ENCODE peak calls at places on chromosomes 1 and 21, in eight cellular contexts. V, P, T, M, Z, G, W and F are unnamed samples.

GRCh38 chr1:119648620-119649004 is 546 bp upstream of the ZNF697 start:
- DNase-seq in V (peak), P (no peak), T (no peak), M (no peak), Z (no peak), G (no peak), W (no peak), F (no peak)

GRCh38 chr21:31220567-31220966 is 123.5 kb downstream of the TIAM1 start:
- DNase-seq in V (no peak), P (no peak), T (no peak), M (no peak), Z (no peak), G (peak), W (no peak), F (no peak)

GRCh38 chr1:50308883-50309282 is 114.4 kb downstream of the DMRTA2 start:
- DNase-seq in V (peak), P (no peak), T (peak), M (no peak), Z (no peak), G (no peak), W (no peak), F (peak)

GRCh38 chr1:20728371-20729154 is 3.9 kb downstream of the SH2D5 start:
- DNase-seq in V (no peak), P (no peak), T (no peak), M (no peak), Z (no peak), G (no peak), W (no peak), F (no peak)

GRCh38 chr1:193676996-193677569 is 490.7 kb upstream of the B3GALT2 start:
- DNase-seq in V (no peak), P (no peak), T (no peak), M (no peak), Z (no peak), G (no peak), W (no peak), F (no peak)

GRCh38 chr21:19607983-19608668 is 1204.5 kb upstream of the TMPRSS15 start:
- DNase-seq in V (peak), P (no peak), T (no peak), M (no peak), Z (peak), G (no peak), W (no peak), F (no peak)

GRCh38 chr1:99641558-99641957 is 4.4 kb upstream of the PALMD start:
- DNase-seq in V (no peak), P (no peak), T (no peak), M (no peak), Z (no peak), G (no peak), W (no peak), F (no peak)

GRCh38 chr1:77553568-77554291 is 128.7 kb downstream of the ZZZ3 start:
- DNase-seq in V (no peak), P (no peak), T (no peak), M (no peak), Z (no peak), G (no peak), W (no peak), F (no peak)

GRCh38 chr1:83882906-83883305 is 116.0 kb downstream of the TTLL7 start:
- DNase-seq in V (peak), P (peak), T (peak), M (no peak), Z (peak), G (no peak), W (no peak), F (peak)

GRCh38 chr1:50656931-50657330 is 233.7 kb upstream of the DMRTA2 start:
- DNase-seq in V (no peak), P (no peak), T (no peak), M (no peak), Z (no peak), G (no peak), W (no peak), F (no peak)

GRCh38 chr1:21269461-21270085 is 20.7 kb downstream of the ECE1 start:
- DNase-seq in V (no peak), P (no peak), T (no peak), M (no peak), Z (no peak), G (no peak), W (no peak), F (no peak)

GRCh38 chr1:64651841-64652240 is 93.0 kb upstream of the RAVER2 start:
- DNase-seq in V (no peak), P (no peak), T (no peak), M (no peak), Z (no peak), G (no peak), W (no peak), F (no peak)

GRCh38 chr21:42316891-42317290 is 1.7 kb upstream of the TFF3 start:
- DNase-seq in V (no peak), P (no peak), T (no peak), M (no peak), Z (peak), G (no peak), W (no peak), F (no peak)